ENCODE peak calls at places on chromosomes 13 and 19, in four cellular contexts. G, A, Y and F are unnamed samples.

GRCh38 chr19:4987692-4988370 is 18.9 kb downstream of the KDM4B start:
- DNase-seq in Y (no peak), G (no peak), A (no peak), F (no peak)

GRCh38 chr13:18959229-18959628 is 222.4 kb downstream of the TUBA3C start:
- DNase-seq in G (no peak), Y (no peak), A (no peak), F (no peak)

GRCh38 chr13:37109080-37109678 is 3.7 kb upstream of the CSNK1A1L start:
- DNase-seq in G (no peak), Y (peak; percentile 24), A (peak; percentile 58), F (peak; percentile 67)

GRCh38 chr13:59880468-59880867 is 283.3 kb downstream of the DIAPH3 start:
- DNase-seq in G (no peak), Y (no peak), A (no peak), F (no peak)

GRCh38 chr13:90553167-90553566 is 794.3 kb upstream of the MIR17HG start:
- DNase-seq in Y (no peak), A (no peak), G (no peak), F (no peak)

GRCh38 chr19:7356899-7357627 is 8.3 kb downstream of the ARHGEF18 start:
- DNase-seq in Y (no peak), G (no peak), A (no peak), F (no peak)

GRCh38 chr13:104855581-104855980 is 1679.9 kb downstream of the EFNB2 start:
- DNase-seq in G (no peak), A (no peak), Y (no peak), F (no peak)

GRCh38 chr13:113848431-113849260 is 15.2 kb downstream of the GAS6 start:
- DNase-seq in A (no peak), Y (no peak), G (peak; percentile 50), F (no peak)

GRCh38 chr19:38852231-38853044 is 2.7 kb upstream of the HNRNPL start:
- DNase-seq in Y (peak; percentile 54), A (peak; percentile 78), G (peak; percentile 80), F (peak; percentile 83)

GRCh38 chr13:72185756-72186155 is 318.8 kb upstream of the DACH1 start:
- DNase-seq in A (no peak), Y (no peak), G (no peak), F (no peak)

GRCh38 chr13:51158923-51159322 is 47.8 kb upstream of the C13orf42 start:
- DNase-seq in Y (no peak), G (no peak), A (no peak), F (no peak)

GRCh38 chr19:46412034-46412982 is 1.1 kb downstream of the CCDC8 start:
- DNase-seq in Y (no peak), A (no peak), G (no peak), F (peak; percentile 28)

GRCh38 chr13:58191754-58192153 is 560.2 kb downstream of the PCDH17 start:
- DNase-seq in Y (no peak), G (no peak), A (no peak), F (no peak)

GRCh38 chr13:99316224-99316623 is 9.0 kb upstream of the GPR183 start:
- DNase-seq in Y (no peak), G (no peak), A (no peak), F (no peak)

GRCh38 chr19:9939301-9939913 is 3.1 kb upstream of the OLFM2 start:
- DNase-seq in A (peak; percentile 61), Y (no peak), G (no peak), F (no peak)

GRCh38 chr13:113298001-113298945 is 1.2 kb downstream of the LAMP1 start:
- DNase-seq in A (no peak), G (no peak), Y (no peak), F (no peak)

GRCh38 chr13:54733639-54734038 is 1705.0 kb downstream of the OLFM4 start:
- DNase-seq in G (no peak), Y (no peak), A (peak; percentile 78), F (peak; percentile 75)

GRCh38 chr13:113489171-113489548 is 1.4 kb downstream of the DCUN1D2 start:
- DNase-seq in G (no peak), Y (no peak), A (peak; percentile 80), F (peak; percentile 14)

GRCh38 chr13:80337706-80338105 is 3.2 kb downstream of the SPRY2 start:
- DNase-seq in A (no peak), Y (no peak), G (no peak), F (no peak)